ENCODE peak calls at places on chromosomes 6 and 20, in five cellular contexts. One of them, this sample, is unnamed.

GRCh38 chr6:9657994-9658393 is 756.9 kb downstream of the TFAP2A start:
- DNase-seq in caudate nucleus: no peak
- DNase-seq in DMS153: no peak
- DNase-seq in effector CD4-positive, alpha-beta T cell: no peak
- DNase-seq in cardiac muscle cell: no peak
- DNase-seq in this sample: no peak

GRCh38 chr6:163754866-163755265 is 340.3 kb downstream of the QKI start:
- DNase-seq in caudate nucleus: no peak
- DNase-seq in DMS153: no peak
- DNase-seq in effector CD4-positive, alpha-beta T cell: no peak
- DNase-seq in cardiac muscle cell: no peak
- DNase-seq in this sample: no peak

GRCh38 chr6:13794184-13794583 is 20.2 kb downstream of the MCUR1 start:
- DNase-seq in caudate nucleus: no peak
- DNase-seq in DMS153: no peak
- DNase-seq in effector CD4-positive, alpha-beta T cell: no peak
- DNase-seq in cardiac muscle cell: no peak
- DNase-seq in this sample: no peak

GRCh38 chr20:20785226-20785625 is 72.8 kb upstream of the RALGAPA2 start:
- DNase-seq in caudate nucleus: no peak
- DNase-seq in DMS153: no peak
- DNase-seq in effector CD4-positive, alpha-beta T cell: no peak
- DNase-seq in cardiac muscle cell: no peak
- DNase-seq in this sample: no peak

GRCh38 chr6:54617730-54618129 is 228.8 kb upstream of the FAM83B start:
- DNase-seq in caudate nucleus: no peak
- DNase-seq in DMS153: no peak
- DNase-seq in effector CD4-positive, alpha-beta T cell: no peak
- DNase-seq in cardiac muscle cell: no peak
- DNase-seq in this sample: no peak

GRCh38 chr6:70474751-70475150 is 61.4 kb downstream of the FAM135A start:
- DNase-seq in caudate nucleus: no peak
- DNase-seq in DMS153: no peak
- DNase-seq in effector CD4-positive, alpha-beta T cell: no peak
- DNase-seq in cardiac muscle cell: no peak
- DNase-seq in this sample: no peak

GRCh38 chr6:41713161-41713649 is 22.2 kb downstream of the TFEB start:
- DNase-seq in caudate nucleus: peak; percentile 73
- DNase-seq in DMS153: peak; percentile 11
- DNase-seq in effector CD4-positive, alpha-beta T cell: no peak
- DNase-seq in cardiac muscle cell: no peak
- DNase-seq in this sample: peak; percentile 82

GRCh38 chr6:25449774-25450173 is 170.6 kb downstream of the CARMIL1 start:
- DNase-seq in caudate nucleus: no peak
- DNase-seq in DMS153: peak; percentile 4
- DNase-seq in effector CD4-positive, alpha-beta T cell: no peak
- DNase-seq in cardiac muscle cell: peak; percentile 36
- DNase-seq in this sample: peak; percentile 11

GRCh38 chr20:38804682-38805501 is 605 bp upstream of the PPP1R16B start:
- DNase-seq in caudate nucleus: no peak
- DNase-seq in DMS153: no peak
- DNase-seq in effector CD4-positive, alpha-beta T cell: peak; percentile 75
- DNase-seq in cardiac muscle cell: no peak
- DNase-seq in this sample: no peak

GRCh38 chr6:87426789-87427188 is 19.0 kb downstream of the CFAP206 start:
- DNase-seq in caudate nucleus: no peak
- DNase-seq in DMS153: no peak
- DNase-seq in effector CD4-positive, alpha-beta T cell: no peak
- DNase-seq in cardiac muscle cell: no peak
- DNase-seq in this sample: no peak

GRCh38 chr6:2434116-2434515 is 188.7 kb upstream of the GMDS start:
- DNase-seq in caudate nucleus: no peak
- DNase-seq in DMS153: no peak
- DNase-seq in effector CD4-positive, alpha-beta T cell: no peak
- DNase-seq in cardiac muscle cell: no peak
- DNase-seq in this sample: no peak

GRCh38 chr6:109690373-109690739 is 646 bp downstream of the AK9 start:
- DNase-seq in caudate nucleus: peak; percentile 57
- DNase-seq in DMS153: peak; percentile 28
- DNase-seq in effector CD4-positive, alpha-beta T cell: peak; percentile 50
- DNase-seq in cardiac muscle cell: peak; percentile 74
- DNase-seq in this sample: peak; percentile 72

GRCh38 chr6:168225471-168225901 is 94.1 kb downstream of the DACT2 start:
- DNase-seq in caudate nucleus: no peak
- DNase-seq in DMS153: no peak
- DNase-seq in effector CD4-positive, alpha-beta T cell: no peak
- DNase-seq in cardiac muscle cell: no peak
- DNase-seq in this sample: no peak

GRCh38 chr20:23138226-23138625 is 52.1 kb upstream of the CD93 start:
- DNase-seq in caudate nucleus: no peak
- DNase-seq in DMS153: no peak
- DNase-seq in effector CD4-positive, alpha-beta T cell: no peak
- DNase-seq in cardiac muscle cell: no peak
- DNase-seq in this sample: no peak